ENCODE peak calls at places on chromosomes 1 and 21, in six cellular contexts. S is MM.1S; K is RWPE1; G is CD8-positive, alpha-beta T cell; R is K562; B is HCT116. O is an unnamed sample.

GRCh38 chr1:243409284-243409683 is 153.4 kb downstream of the SDCCAG8 start:
- DNase-seq in S (no peak), K (no peak), G (no peak), R (peak), B (no peak), O (no peak)

GRCh38 chr1:9128520-9129371 is at the start of gene GPR157:
- DNase-seq in S (peak), K (peak), G (peak), R (peak), B (peak), O (peak)

GRCh38 chr1:230797376-230798186 is 50.4 kb downstream of the CAPN9 start:
- DNase-seq in S (peak), K (peak), G (no peak), R (peak), B (peak), O (peak)

GRCh38 chr1:17531682-17532487 is 7.6 kb upstream of the ARHGEF10L start:
- DNase-seq in S (no peak), K (no peak), G (no peak), R (no peak), B (peak), O (no peak)

GRCh38 chr1:25772164-25772563 is 27.8 kb upstream of the SELENON start:
- DNase-seq in S (no peak), K (no peak), G (no peak), R (no peak), B (no peak), O (no peak)

GRCh38 chr1:115668579-115668978 is 26.8 kb downstream of the VANGL1 start:
- DNase-seq in S (no peak), K (no peak), G (no peak), R (peak), B (peak), O (no peak)

GRCh38 chr21:42377951-42378340 is 11.6 kb upstream of the TFF1 start:
- DNase-seq in S (no peak), K (no peak), G (no peak), R (no peak), B (no peak), O (no peak)

GRCh38 chr1:63463248-63463647 is 59.8 kb downstream of the ITGB3BP start:
- DNase-seq in S (no peak), K (peak), G (no peak), R (no peak), B (no peak), O (no peak)

GRCh38 chr1:2543543-2544092 is 12.6 kb upstream of the TNFRSF14 start:
- DNase-seq in S (no peak), K (no peak), G (peak), R (peak), B (no peak), O (no peak)

GRCh38 chr1:88655685-88656299 is 28.3 kb upstream of the PKN2 start:
- DNase-seq in S (peak), K (peak), G (no peak), R (peak), B (peak), O (no peak)

GRCh38 chr1:168709407-168709891 is 19.6 kb downstream of the DPT start:
- DNase-seq in S (no peak), K (peak), G (no peak), R (no peak), B (no peak), O (no peak)

GRCh38 chr1:198155253-198155652 is 1.5 kb upstream of the NEK7 start:
- DNase-seq in S (no peak), K (peak), G (no peak), R (no peak), B (peak), O (no peak)

GRCh38 chr1:54124472-54124871 is 28.3 kb downstream of the CDCP2 start:
- DNase-seq in S (peak), K (no peak), G (no peak), R (no peak), B (no peak), O (peak)

GRCh38 chr1:209513226-209513625 is 70.3 kb upstream of the CAMK1G start:
- DNase-seq in S (peak), K (peak), G (no peak), R (peak), B (peak), O (peak)

GRCh38 chr1:234474375-234474774 is 4.6 kb downstream of the TARBP1 start:
- DNase-seq in S (no peak), K (no peak), G (no peak), R (no peak), B (no peak), O (no peak)

GRCh38 chr1:148158594-148158993 is 6.5 kb upstream of the NBPF11 start:
- DNase-seq in S (no peak), K (no peak), G (no peak), R (peak), B (no peak), O (peak)

GRCh38 chr1:10195570-10195969 is 14.8 kb upstream of the KIF1B start:
- DNase-seq in S (no peak), K (no peak), G (no peak), R (no peak), B (peak), O (no peak)

GRCh38 chr1:177008653-177009052 is 155.9 kb downstream of the ASTN1 start:
- DNase-seq in S (no peak), K (no peak), G (no peak), R (no peak), B (no peak), O (no peak)

GRCh38 chr1:158686430-158687009 is at the start of gene SPTA1:
- DNase-seq in S (peak), K (no peak), G (no peak), R (peak), B (no peak), O (no peak)

GRCh38 chr1:63173161-63173560 is 149.2 kb upstream of the FOXD3 start:
- DNase-seq in S (no peak), K (no peak), G (no peak), R (no peak), B (no peak), O (no peak)

GRCh38 chr1:118077331-118078055 is 107.5 kb downstream of the SPAG17 start:
- DNase-seq in S (peak), K (peak), G (no peak), R (peak), B (peak), O (peak)

GRCh38 chr1:66217021-66217420 is 316.9 kb upstream of the SGIP1 start:
- DNase-seq in S (no peak), K (no peak), G (no peak), R (no peak), B (no peak), O (no peak)

GRCh38 chr1:231793893-231794292 is 167.3 kb downstream of the DISC1 start:
- DNase-seq in S (no peak), K (no peak), G (no peak), R (no peak), B (no peak), O (no peak)

GRCh38 chr21:32727478-32727727 is 410 bp downstream of the SYNJ1 start:
- DNase-seq in S (no peak), K (no peak), G (no peak), R (no peak), B (no peak), O (no peak)

GRCh38 chr1:54229281-54229891 is 29.4 kb downstream of the MRPL37 start:
- DNase-seq in S (no peak), K (peak), G (no peak), R (peak), B (peak), O (no peak)

GRCh38 chr1:24481098-24481497 is 21.5 kb upstream of the RCAN3 start:
- DNase-seq in S (peak), K (no peak), G (peak), R (peak), B (no peak), O (no peak)

DNA sequence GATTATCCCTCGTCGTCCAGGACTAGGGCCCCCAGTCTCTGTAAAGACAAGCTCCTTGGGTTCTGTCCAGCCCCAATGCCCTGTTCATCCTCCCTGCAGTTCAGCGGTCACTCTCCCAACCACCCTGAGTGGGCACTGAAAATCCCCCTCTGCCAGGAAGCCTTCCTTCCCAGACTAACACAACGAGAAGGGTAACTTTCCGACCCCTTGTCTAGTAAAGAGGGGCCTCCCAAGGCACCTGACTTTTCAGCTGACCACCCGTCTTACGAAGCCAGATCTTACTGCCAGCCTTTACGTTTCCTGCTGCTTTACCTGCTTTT is 13.4 kb downstream of the TMEM9 start:
- DNase-seq in S (no peak), K (no peak), G (no peak), R (no peak), B (no peak), O (no peak)
- H3K27ac ChIP-seq in S (no peak), K (no peak), G (no peak), R (no peak), B (no peak), O (no peak)

GRCh38 chr1:235888119-235888643 is 21.5 kb upstream of the LYST start:
- DNase-seq in S (peak), K (no peak), G (peak), R (no peak), B (no peak), O (no peak)
- H3K27ac ChIP-seq in S (peak), K (no peak), G (peak), R (no peak), B (no peak), O (no peak)

DNA sequence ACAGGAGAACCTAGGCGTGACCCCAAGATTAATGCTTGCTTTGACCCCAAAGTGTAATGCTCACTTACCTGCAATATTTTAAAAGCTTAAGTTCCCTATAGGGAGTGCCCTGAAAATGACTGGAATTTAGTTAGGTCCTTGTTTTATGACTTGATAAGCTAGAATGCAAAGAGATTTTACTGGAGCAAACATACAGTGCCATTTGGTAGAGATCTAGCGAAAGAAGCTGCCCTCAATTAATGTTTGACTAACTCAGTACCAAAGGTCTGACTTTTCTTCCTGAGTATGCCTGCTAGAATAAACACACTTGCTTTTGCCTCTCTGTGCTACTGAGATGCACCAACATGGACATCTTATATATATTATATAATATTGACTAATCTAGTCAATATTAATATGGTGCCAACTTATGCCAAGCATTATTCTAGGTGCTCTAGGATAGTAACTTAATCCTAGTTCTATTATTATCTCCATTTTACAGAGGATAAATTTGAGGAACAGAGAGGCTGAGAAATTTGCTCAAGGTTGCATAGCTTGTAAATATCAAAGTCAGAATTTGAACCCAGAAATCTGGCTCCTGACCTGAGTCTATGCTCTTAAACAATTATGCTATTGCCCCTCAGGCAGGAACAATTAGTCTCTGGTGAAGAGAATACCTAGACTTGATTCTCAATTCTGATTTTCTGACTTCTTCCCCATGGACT is 18.2 kb downstream of the S100A10 start:
- DNase-seq in S (no peak), K (no peak), G (no peak), R (no peak), B (no peak), O (no peak)
- H3K27ac ChIP-seq in S (no peak), K (no peak), G (no peak), R (no peak), B (no peak), O (no peak)

GRCh38 chr1:30698401-30698981 is 24.9 kb downstream of the MATN1 start:
- DNase-seq in S (no peak), K (no peak), G (no peak), R (no peak), B (no peak), O (no peak)
- H3K27ac ChIP-seq in S (no peak), K (no peak), G (no peak), R (no peak), B (no peak), O (no peak)

GRCh38 chr1:169909499-169909898 is 15.8 kb upstream of the SCYL3 start:
- DNase-seq in S (no peak), K (no peak), G (no peak), R (no peak), B (no peak), O (no peak)
- H3K27ac ChIP-seq in S (peak), K (no peak), G (no peak), R (no peak), B (no peak), O (no peak)